ENCODE peak calls at places on chromosome 7, in ten cellular contexts. One of them, this sample, is unnamed.

GRCh38 chr7:7761974-7762769 is 43.8 kb upstream of the RPA3 start:
- DNase-seq in left ventricle myocardium superior: no peak
- DNase-seq in NCI-H82: no peak
- DNase-seq in activated CD4-positive, alpha-beta T cell treated with anti-CD3 and anti-CD28 coated beads, Interleukin-2, amount 10 ng/mL, durations not matched to agents 7 days and 5 days: peak; percentile 55
- DNase-seq in AG09309: no peak
- DNase-seq in stimulated activated CD8-positive, alpha-beta memory T cell treated with anti-CD3 and anti-CD28 coated beads, Interleukin-12 subunit alpha, Interleukin-12 subunit beta, amount 100 ng/mL, for 4 hours: no peak
- DNase-seq in effector memory CD8-positive, alpha-beta T cell: peak; percentile 13
- DNase-seq in activated effector memory CD4-positive, alpha-beta T cell treated with anti-CD3 and anti-CD28 coated beads, Interleukin-2, amount 50 U/mL, for 16 hours: no peak
- DNase-seq in KBM-7: peak; percentile 21
- DNase-seq in sciatic nerve: no peak
- DNase-seq in this sample: no peak

GRCh38 chr7:70016044-70016770 is 417.9 kb downstream of the AUTS2 start:
- DNase-seq in AG09309: peak; percentile 45
- DNase-seq in left ventricle myocardium superior: no peak
- DNase-seq in activated effector memory CD4-positive, alpha-beta T cell treated with anti-CD3 and anti-CD28 coated beads, Interleukin-2, amount 50 U/mL, for 16 hours: no peak
- DNase-seq in effector memory CD8-positive, alpha-beta T cell: no peak
- DNase-seq in activated CD4-positive, alpha-beta T cell treated with anti-CD3 and anti-CD28 coated beads, Interleukin-2, amount 10 ng/mL, durations not matched to agents 7 days and 5 days: no peak
- DNase-seq in stimulated activated CD8-positive, alpha-beta memory T cell treated with anti-CD3 and anti-CD28 coated beads, Interleukin-12 subunit alpha, Interleukin-12 subunit beta, amount 100 ng/mL, for 4 hours: no peak
- DNase-seq in KBM-7: no peak
- DNase-seq in sciatic nerve: no peak
- DNase-seq in NCI-H82: no peak
- DNase-seq in this sample: no peak

GRCh38 chr7:43758029-43758860 is at the start of gene BLVRA:
- DNase-seq in activated effector memory CD4-positive, alpha-beta T cell treated with anti-CD3 and anti-CD28 coated beads, Interleukin-2, amount 50 U/mL, for 16 hours: peak; percentile 90
- DNase-seq in left ventricle myocardium superior: peak; percentile 85
- DNase-seq in effector memory CD8-positive, alpha-beta T cell: peak; percentile 43
- DNase-seq in stimulated activated CD8-positive, alpha-beta memory T cell treated with anti-CD3 and anti-CD28 coated beads, Interleukin-12 subunit alpha, Interleukin-12 subunit beta, amount 100 ng/mL, for 4 hours: peak; percentile 51
- DNase-seq in sciatic nerve: peak; percentile 85
- DNase-seq in activated CD4-positive, alpha-beta T cell treated with anti-CD3 and anti-CD28 coated beads, Interleukin-2, amount 10 ng/mL, durations not matched to agents 7 days and 5 days: peak; percentile 71
- DNase-seq in NCI-H82: peak; percentile 78
- DNase-seq in KBM-7: peak; percentile 28
- DNase-seq in AG09309: no peak
- DNase-seq in this sample: no peak

GRCh38 chr7:44891372-44891771 is 6.0 kb upstream of the PURB start:
- DNase-seq in activated effector memory CD4-positive, alpha-beta T cell treated with anti-CD3 and anti-CD28 coated beads, Interleukin-2, amount 50 U/mL, for 16 hours: no peak
- DNase-seq in effector memory CD8-positive, alpha-beta T cell: peak; percentile 45
- DNase-seq in left ventricle myocardium superior: no peak
- DNase-seq in KBM-7: no peak
- DNase-seq in activated CD4-positive, alpha-beta T cell treated with anti-CD3 and anti-CD28 coated beads, Interleukin-2, amount 10 ng/mL, durations not matched to agents 7 days and 5 days: peak; percentile 56
- DNase-seq in NCI-H82: no peak
- DNase-seq in AG09309: no peak
- DNase-seq in stimulated activated CD8-positive, alpha-beta memory T cell treated with anti-CD3 and anti-CD28 coated beads, Interleukin-12 subunit alpha, Interleukin-12 subunit beta, amount 100 ng/mL, for 4 hours: peak; percentile 13
- DNase-seq in sciatic nerve: no peak
- DNase-seq in this sample: no peak

GRCh38 chr7:138186951-138187351 is 110.7 kb downstream of the AKR1D1 start:
- DNase-seq in effector memory CD8-positive, alpha-beta T cell: no peak
- DNase-seq in NCI-H82: no peak
- DNase-seq in stimulated activated CD8-positive, alpha-beta memory T cell treated with anti-CD3 and anti-CD28 coated beads, Interleukin-12 subunit alpha, Interleukin-12 subunit beta, amount 100 ng/mL, for 4 hours: no peak
- DNase-seq in KBM-7: no peak
- DNase-seq in AG09309: peak; percentile 1
- DNase-seq in activated effector memory CD4-positive, alpha-beta T cell treated with anti-CD3 and anti-CD28 coated beads, Interleukin-2, amount 50 U/mL, for 16 hours: no peak
- DNase-seq in left ventricle myocardium superior: no peak
- DNase-seq in activated CD4-positive, alpha-beta T cell treated with anti-CD3 and anti-CD28 coated beads, Interleukin-2, amount 10 ng/mL, durations not matched to agents 7 days and 5 days: no peak
- DNase-seq in sciatic nerve: no peak
- DNase-seq in this sample: peak; percentile 35

GRCh38 chr7:4000139-4000538 is 682.0 kb upstream of the FOXK1 start:
- DNase-seq in effector memory CD8-positive, alpha-beta T cell: no peak
- DNase-seq in left ventricle myocardium superior: no peak
- DNase-seq in sciatic nerve: no peak
- DNase-seq in NCI-H82: no peak
- DNase-seq in AG09309: no peak
- DNase-seq in KBM-7: no peak
- DNase-seq in activated CD4-positive, alpha-beta T cell treated with anti-CD3 and anti-CD28 coated beads, Interleukin-2, amount 10 ng/mL, durations not matched to agents 7 days and 5 days: no peak
- DNase-seq in activated effector memory CD4-positive, alpha-beta T cell treated with anti-CD3 and anti-CD28 coated beads, Interleukin-2, amount 50 U/mL, for 16 hours: no peak
- DNase-seq in stimulated activated CD8-positive, alpha-beta memory T cell treated with anti-CD3 and anti-CD28 coated beads, Interleukin-12 subunit alpha, Interleukin-12 subunit beta, amount 100 ng/mL, for 4 hours: no peak
- DNase-seq in this sample: peak; percentile 7

GRCh38 chr7:155531686-155532085 is 14.7 kb downstream of the CNPY1 start:
- DNase-seq in activated CD4-positive, alpha-beta T cell treated with anti-CD3 and anti-CD28 coated beads, Interleukin-2, amount 10 ng/mL, durations not matched to agents 7 days and 5 days: no peak
- DNase-seq in AG09309: no peak
- DNase-seq in left ventricle myocardium superior: no peak
- DNase-seq in KBM-7: no peak
- DNase-seq in effector memory CD8-positive, alpha-beta T cell: no peak
- DNase-seq in sciatic nerve: no peak
- DNase-seq in stimulated activated CD8-positive, alpha-beta memory T cell treated with anti-CD3 and anti-CD28 coated beads, Interleukin-12 subunit alpha, Interleukin-12 subunit beta, amount 100 ng/mL, for 4 hours: no peak
- DNase-seq in activated effector memory CD4-positive, alpha-beta T cell treated with anti-CD3 and anti-CD28 coated beads, Interleukin-2, amount 50 U/mL, for 16 hours: peak; percentile 21
- DNase-seq in NCI-H82: peak; percentile 15
- DNase-seq in this sample: peak; percentile 79

GRCh38 chr7:1344981-1345701 is 112.5 kb downstream of the UNCX start:
- DNase-seq in KBM-7: no peak
- DNase-seq in activated CD4-positive, alpha-beta T cell treated with anti-CD3 and anti-CD28 coated beads, Interleukin-2, amount 10 ng/mL, durations not matched to agents 7 days and 5 days: no peak
- DNase-seq in left ventricle myocardium superior: peak; percentile 15
- DNase-seq in sciatic nerve: no peak
- DNase-seq in NCI-H82: no peak
- DNase-seq in AG09309: no peak
- DNase-seq in activated effector memory CD4-positive, alpha-beta T cell treated with anti-CD3 and anti-CD28 coated beads, Interleukin-2, amount 50 U/mL, for 16 hours: no peak
- DNase-seq in stimulated activated CD8-positive, alpha-beta memory T cell treated with anti-CD3 and anti-CD28 coated beads, Interleukin-12 subunit alpha, Interleukin-12 subunit beta, amount 100 ng/mL, for 4 hours: no peak
- DNase-seq in effector memory CD8-positive, alpha-beta T cell: no peak
- DNase-seq in this sample: no peak

GRCh38 chr7:6628045-6628444 is 9.1 kb upstream of the ZNF316 start:
- DNase-seq in activated CD4-positive, alpha-beta T cell treated with anti-CD3 and anti-CD28 coated beads, Interleukin-2, amount 10 ng/mL, durations not matched to agents 7 days and 5 days: no peak
- DNase-seq in AG09309: no peak
- DNase-seq in activated effector memory CD4-positive, alpha-beta T cell treated with anti-CD3 and anti-CD28 coated beads, Interleukin-2, amount 50 U/mL, for 16 hours: no peak
- DNase-seq in left ventricle myocardium superior: no peak
- DNase-seq in sciatic nerve: no peak
- DNase-seq in stimulated activated CD8-positive, alpha-beta memory T cell treated with anti-CD3 and anti-CD28 coated beads, Interleukin-12 subunit alpha, Interleukin-12 subunit beta, amount 100 ng/mL, for 4 hours: no peak
- DNase-seq in NCI-H82: no peak
- DNase-seq in effector memory CD8-positive, alpha-beta T cell: no peak
- DNase-seq in KBM-7: no peak
- DNase-seq in this sample: no peak

GRCh38 chr7:17043012-17043877 is 161.5 kb upstream of the AGR3 start:
- DNase-seq in stimulated activated CD8-positive, alpha-beta memory T cell treated with anti-CD3 and anti-CD28 coated beads, Interleukin-12 subunit alpha, Interleukin-12 subunit beta, amount 100 ng/mL, for 4 hours: no peak
- DNase-seq in KBM-7: no peak
- DNase-seq in activated effector memory CD4-positive, alpha-beta T cell treated with anti-CD3 and anti-CD28 coated beads, Interleukin-2, amount 50 U/mL, for 16 hours: no peak
- DNase-seq in AG09309: no peak
- DNase-seq in activated CD4-positive, alpha-beta T cell treated with anti-CD3 and anti-CD28 coated beads, Interleukin-2, amount 10 ng/mL, durations not matched to agents 7 days and 5 days: no peak
- DNase-seq in effector memory CD8-positive, alpha-beta T cell: no peak
- DNase-seq in NCI-H82: no peak
- DNase-seq in sciatic nerve: no peak
- DNase-seq in left ventricle myocardium superior: no peak
- DNase-seq in this sample: peak; percentile 22

GRCh38 chr7:84117304-84117703 is 77.3 kb downstream of the SEMA3A start:
- DNase-seq in left ventricle myocardium superior: no peak
- DNase-seq in activated effector memory CD4-positive, alpha-beta T cell treated with anti-CD3 and anti-CD28 coated beads, Interleukin-2, amount 50 U/mL, for 16 hours: no peak
- DNase-seq in effector memory CD8-positive, alpha-beta T cell: no peak
- DNase-seq in activated CD4-positive, alpha-beta T cell treated with anti-CD3 and anti-CD28 coated beads, Interleukin-2, amount 10 ng/mL, durations not matched to agents 7 days and 5 days: no peak
- DNase-seq in stimulated activated CD8-positive, alpha-beta memory T cell treated with anti-CD3 and anti-CD28 coated beads, Interleukin-12 subunit alpha, Interleukin-12 subunit beta, amount 100 ng/mL, for 4 hours: no peak
- DNase-seq in AG09309: no peak
- DNase-seq in sciatic nerve: no peak
- DNase-seq in NCI-H82: no peak
- DNase-seq in KBM-7: no peak
- DNase-seq in this sample: no peak

GRCh38 chr7:117009705-117010361 is 56.5 kb downstream of the ST7 start:
- DNase-seq in activated effector memory CD4-positive, alpha-beta T cell treated with anti-CD3 and anti-CD28 coated beads, Interleukin-2, amount 50 U/mL, for 16 hours: no peak
- DNase-seq in activated CD4-positive, alpha-beta T cell treated with anti-CD3 and anti-CD28 coated beads, Interleukin-2, amount 10 ng/mL, durations not matched to agents 7 days and 5 days: peak; percentile 33
- DNase-seq in effector memory CD8-positive, alpha-beta T cell: no peak
- DNase-seq in KBM-7: no peak
- DNase-seq in stimulated activated CD8-positive, alpha-beta memory T cell treated with anti-CD3 and anti-CD28 coated beads, Interleukin-12 subunit alpha, Interleukin-12 subunit beta, amount 100 ng/mL, for 4 hours: no peak
- DNase-seq in left ventricle myocardium superior: no peak
- DNase-seq in sciatic nerve: no peak
- DNase-seq in NCI-H82: no peak
- DNase-seq in AG09309: no peak
- DNase-seq in this sample: no peak

GRCh38 chr7:129101746-129102145 is 42.8 kb upstream of the TSPAN33 start:
- DNase-seq in activated CD4-positive, alpha-beta T cell treated with anti-CD3 and anti-CD28 coated beads, Interleukin-2, amount 10 ng/mL, durations not matched to agents 7 days and 5 days: no peak
- DNase-seq in effector memory CD8-positive, alpha-beta T cell: no peak
- DNase-seq in NCI-H82: no peak
- DNase-seq in left ventricle myocardium superior: no peak
- DNase-seq in stimulated activated CD8-positive, alpha-beta memory T cell treated with anti-CD3 and anti-CD28 coated beads, Interleukin-12 subunit alpha, Interleukin-12 subunit beta, amount 100 ng/mL, for 4 hours: no peak
- DNase-seq in AG09309: no peak
- DNase-seq in sciatic nerve: no peak
- DNase-seq in KBM-7: no peak
- DNase-seq in activated effector memory CD4-positive, alpha-beta T cell treated with anti-CD3 and anti-CD28 coated beads, Interleukin-2, amount 50 U/mL, for 16 hours: no peak
- DNase-seq in this sample: no peak

GRCh38 chr7:132576723-132577089 is 436 bp upstream of the PLXNA4 start:
- DNase-seq in left ventricle myocardium superior: peak; percentile 56
- DNase-seq in effector memory CD8-positive, alpha-beta T cell: no peak
- DNase-seq in activated CD4-positive, alpha-beta T cell treated with anti-CD3 and anti-CD28 coated beads, Interleukin-2, amount 10 ng/mL, durations not matched to agents 7 days and 5 days: no peak
- DNase-seq in AG09309: no peak
- DNase-seq in stimulated activated CD8-positive, alpha-beta memory T cell treated with anti-CD3 and anti-CD28 coated beads, Interleukin-12 subunit alpha, Interleukin-12 subunit beta, amount 100 ng/mL, for 4 hours: no peak
- DNase-seq in activated effector memory CD4-positive, alpha-beta T cell treated with anti-CD3 and anti-CD28 coated beads, Interleukin-2, amount 50 U/mL, for 16 hours: no peak
- DNase-seq in sciatic nerve: no peak
- DNase-seq in NCI-H82: no peak
- DNase-seq in KBM-7: no peak
- DNase-seq in this sample: no peak

GRCh38 chr7:127419196-127419595 is 26.7 kb upstream of the ZNF800 start:
- DNase-seq in KBM-7: no peak
- DNase-seq in AG09309: no peak
- DNase-seq in stimulated activated CD8-positive, alpha-beta memory T cell treated with anti-CD3 and anti-CD28 coated beads, Interleukin-12 subunit alpha, Interleukin-12 subunit beta, amount 100 ng/mL, for 4 hours: no peak
- DNase-seq in sciatic nerve: no peak
- DNase-seq in effector memory CD8-positive, alpha-beta T cell: no peak
- DNase-seq in left ventricle myocardium superior: no peak
- DNase-seq in activated CD4-positive, alpha-beta T cell treated with anti-CD3 and anti-CD28 coated beads, Interleukin-2, amount 10 ng/mL, durations not matched to agents 7 days and 5 days: no peak
- DNase-seq in NCI-H82: no peak
- DNase-seq in activated effector memory CD4-positive, alpha-beta T cell treated with anti-CD3 and anti-CD28 coated beads, Interleukin-2, amount 50 U/mL, for 16 hours: no peak
- DNase-seq in this sample: no peak

GRCh38 chr7:139570119-139570518 is 46.6 kb downstream of the CLEC2L start:
- DNase-seq in activated effector memory CD4-positive, alpha-beta T cell treated with anti-CD3 and anti-CD28 coated beads, Interleukin-2, amount 50 U/mL, for 16 hours: no peak
- DNase-seq in AG09309: no peak
- DNase-seq in left ventricle myocardium superior: no peak
- DNase-seq in effector memory CD8-positive, alpha-beta T cell: no peak
- DNase-seq in NCI-H82: peak; percentile 22
- DNase-seq in sciatic nerve: no peak
- DNase-seq in activated CD4-positive, alpha-beta T cell treated with anti-CD3 and anti-CD28 coated beads, Interleukin-2, amount 10 ng/mL, durations not matched to agents 7 days and 5 days: no peak
- DNase-seq in stimulated activated CD8-positive, alpha-beta memory T cell treated with anti-CD3 and anti-CD28 coated beads, Interleukin-12 subunit alpha, Interleukin-12 subunit beta, amount 100 ng/mL, for 4 hours: no peak
- DNase-seq in KBM-7: no peak
- DNase-seq in this sample: no peak

GRCh38 chr7:29102554-29103151 is 43.7 kb downstream of the CPVL start:
- DNase-seq in effector memory CD8-positive, alpha-beta T cell: peak; percentile 4
- DNase-seq in NCI-H82: peak; percentile 72
- DNase-seq in activated effector memory CD4-positive, alpha-beta T cell treated with anti-CD3 and anti-CD28 coated beads, Interleukin-2, amount 50 U/mL, for 16 hours: no peak
- DNase-seq in KBM-7: peak; percentile 43
- DNase-seq in left ventricle myocardium superior: peak; percentile 64
- DNase-seq in stimulated activated CD8-positive, alpha-beta memory T cell treated with anti-CD3 and anti-CD28 coated beads, Interleukin-12 subunit alpha, Interleukin-12 subunit beta, amount 100 ng/mL, for 4 hours: no peak
- DNase-seq in activated CD4-positive, alpha-beta T cell treated with anti-CD3 and anti-CD28 coated beads, Interleukin-2, amount 10 ng/mL, durations not matched to agents 7 days and 5 days: peak; percentile 55
- DNase-seq in sciatic nerve: peak; percentile 82
- DNase-seq in AG09309: peak; percentile 53
- DNase-seq in this sample: peak; percentile 65

GRCh38 chr7:106418526-106418925 is 133.7 kb upstream of the NAMPT start:
- DNase-seq in activated CD4-positive, alpha-beta T cell treated with anti-CD3 and anti-CD28 coated beads, Interleukin-2, amount 10 ng/mL, durations not matched to agents 7 days and 5 days: no peak
- DNase-seq in AG09309: no peak
- DNase-seq in stimulated activated CD8-positive, alpha-beta memory T cell treated with anti-CD3 and anti-CD28 coated beads, Interleukin-12 subunit alpha, Interleukin-12 subunit beta, amount 100 ng/mL, for 4 hours: no peak
- DNase-seq in left ventricle myocardium superior: no peak
- DNase-seq in sciatic nerve: no peak
- DNase-seq in KBM-7: no peak
- DNase-seq in effector memory CD8-positive, alpha-beta T cell: no peak
- DNase-seq in activated effector memory CD4-positive, alpha-beta T cell treated with anti-CD3 and anti-CD28 coated beads, Interleukin-2, amount 50 U/mL, for 16 hours: no peak
- DNase-seq in NCI-H82: no peak
- DNase-seq in this sample: no peak

GRCh38 chr7:31747553-31747952 is 60.5 kb downstream of the PPP1R17 start:
- DNase-seq in sciatic nerve: no peak
- DNase-seq in activated CD4-positive, alpha-beta T cell treated with anti-CD3 and anti-CD28 coated beads, Interleukin-2, amount 10 ng/mL, durations not matched to agents 7 days and 5 days: no peak
- DNase-seq in effector memory CD8-positive, alpha-beta T cell: no peak
- DNase-seq in KBM-7: no peak
- DNase-seq in activated effector memory CD4-positive, alpha-beta T cell treated with anti-CD3 and anti-CD28 coated beads, Interleukin-2, amount 50 U/mL, for 16 hours: no peak
- DNase-seq in NCI-H82: no peak
- DNase-seq in AG09309: no peak
- DNase-seq in stimulated activated CD8-positive, alpha-beta memory T cell treated with anti-CD3 and anti-CD28 coated beads, Interleukin-12 subunit alpha, Interleukin-12 subunit beta, amount 100 ng/mL, for 4 hours: no peak
- DNase-seq in left ventricle myocardium superior: no peak
- DNase-seq in this sample: no peak

GRCh38 chr7:41709621-41710020 is 6.7 kb upstream of the INHBA start:
- DNase-seq in activated effector memory CD4-positive, alpha-beta T cell treated with anti-CD3 and anti-CD28 coated beads, Interleukin-2, amount 50 U/mL, for 16 hours: no peak
- DNase-seq in activated CD4-positive, alpha-beta T cell treated with anti-CD3 and anti-CD28 coated beads, Interleukin-2, amount 10 ng/mL, durations not matched to agents 7 days and 5 days: no peak
- DNase-seq in sciatic nerve: no peak
- DNase-seq in AG09309: peak; percentile 98
- DNase-seq in left ventricle myocardium superior: no peak
- DNase-seq in KBM-7: no peak
- DNase-seq in NCI-H82: no peak
- DNase-seq in stimulated activated CD8-positive, alpha-beta memory T cell treated with anti-CD3 and anti-CD28 coated beads, Interleukin-12 subunit alpha, Interleukin-12 subunit beta, amount 100 ng/mL, for 4 hours: no peak
- DNase-seq in effector memory CD8-positive, alpha-beta T cell: no peak
- DNase-seq in this sample: no peak

GRCh38 chr7:157235357-157236018 is 96.8 kb downstream of the UBE3C start:
- DNase-seq in NCI-H82: no peak
- DNase-seq in left ventricle myocardium superior: no peak
- DNase-seq in AG09309: no peak
- DNase-seq in activated CD4-positive, alpha-beta T cell treated with anti-CD3 and anti-CD28 coated beads, Interleukin-2, amount 10 ng/mL, durations not matched to agents 7 days and 5 days: no peak
- DNase-seq in effector memory CD8-positive, alpha-beta T cell: no peak
- DNase-seq in activated effector memory CD4-positive, alpha-beta T cell treated with anti-CD3 and anti-CD28 coated beads, Interleukin-2, amount 50 U/mL, for 16 hours: no peak
- DNase-seq in KBM-7: no peak
- DNase-seq in sciatic nerve: no peak
- DNase-seq in stimulated activated CD8-positive, alpha-beta memory T cell treated with anti-CD3 and anti-CD28 coated beads, Interleukin-12 subunit alpha, Interleukin-12 subunit beta, amount 100 ng/mL, for 4 hours: no peak
- DNase-seq in this sample: no peak

GRCh38 chr7:28755255-28755654 is 202.9 kb downstream of the TRIL start:
- DNase-seq in KBM-7: no peak
- DNase-seq in effector memory CD8-positive, alpha-beta T cell: no peak
- DNase-seq in NCI-H82: no peak
- DNase-seq in activated effector memory CD4-positive, alpha-beta T cell treated with anti-CD3 and anti-CD28 coated beads, Interleukin-2, amount 50 U/mL, for 16 hours: no peak
- DNase-seq in left ventricle myocardium superior: no peak
- DNase-seq in stimulated activated CD8-positive, alpha-beta memory T cell treated with anti-CD3 and anti-CD28 coated beads, Interleukin-12 subunit alpha, Interleukin-12 subunit beta, amount 100 ng/mL, for 4 hours: no peak
- DNase-seq in AG09309: peak; percentile 51
- DNase-seq in sciatic nerve: no peak
- DNase-seq in activated CD4-positive, alpha-beta T cell treated with anti-CD3 and anti-CD28 coated beads, Interleukin-2, amount 10 ng/mL, durations not matched to agents 7 days and 5 days: no peak
- DNase-seq in this sample: no peak

GRCh38 chr7:137508437-137509175 is 165.1 kb upstream of the PTN start:
- DNase-seq in effector memory CD8-positive, alpha-beta T cell: no peak
- DNase-seq in stimulated activated CD8-positive, alpha-beta memory T cell treated with anti-CD3 and anti-CD28 coated beads, Interleukin-12 subunit alpha, Interleukin-12 subunit beta, amount 100 ng/mL, for 4 hours: no peak
- DNase-seq in KBM-7: no peak
- DNase-seq in left ventricle myocardium superior: no peak
- DNase-seq in sciatic nerve: no peak
- DNase-seq in activated CD4-positive, alpha-beta T cell treated with anti-CD3 and anti-CD28 coated beads, Interleukin-2, amount 10 ng/mL, durations not matched to agents 7 days and 5 days: no peak
- DNase-seq in activated effector memory CD4-positive, alpha-beta T cell treated with anti-CD3 and anti-CD28 coated beads, Interleukin-2, amount 50 U/mL, for 16 hours: no peak
- DNase-seq in NCI-H82: no peak
- DNase-seq in AG09309: peak; percentile 33
- DNase-seq in this sample: no peak

GRCh38 chr7:76053461-76053860 is 5.6 kb downstream of the MDH2 start:
- DNase-seq in left ventricle myocardium superior: no peak
- DNase-seq in NCI-H82: no peak
- DNase-seq in activated effector memory CD4-positive, alpha-beta T cell treated with anti-CD3 and anti-CD28 coated beads, Interleukin-2, amount 50 U/mL, for 16 hours: no peak
- DNase-seq in AG09309: no peak
- DNase-seq in effector memory CD8-positive, alpha-beta T cell: no peak
- DNase-seq in activated CD4-positive, alpha-beta T cell treated with anti-CD3 and anti-CD28 coated beads, Interleukin-2, amount 10 ng/mL, durations not matched to agents 7 days and 5 days: no peak
- DNase-seq in sciatic nerve: no peak
- DNase-seq in stimulated activated CD8-positive, alpha-beta memory T cell treated with anti-CD3 and anti-CD28 coated beads, Interleukin-12 subunit alpha, Interleukin-12 subunit beta, amount 100 ng/mL, for 4 hours: no peak
- DNase-seq in KBM-7: no peak
- DNase-seq in this sample: no peak

GRCh38 chr7:130207033-130207432 is 627 bp upstream of the SSMEM1 start:
- DNase-seq in sciatic nerve: no peak
- DNase-seq in stimulated activated CD8-positive, alpha-beta memory T cell treated with anti-CD3 and anti-CD28 coated beads, Interleukin-12 subunit alpha, Interleukin-12 subunit beta, amount 100 ng/mL, for 4 hours: no peak
- DNase-seq in left ventricle myocardium superior: no peak
- DNase-seq in NCI-H82: peak; percentile 41
- DNase-seq in AG09309: no peak
- DNase-seq in activated effector memory CD4-positive, alpha-beta T cell treated with anti-CD3 and anti-CD28 coated beads, Interleukin-2, amount 50 U/mL, for 16 hours: no peak
- DNase-seq in activated CD4-positive, alpha-beta T cell treated with anti-CD3 and anti-CD28 coated beads, Interleukin-2, amount 10 ng/mL, durations not matched to agents 7 days and 5 days: no peak
- DNase-seq in KBM-7: no peak
- DNase-seq in effector memory CD8-positive, alpha-beta T cell: no peak
- DNase-seq in this sample: no peak

GRCh38 chr7:47734949-47735291 is 153.0 kb upstream of the TNS3 start:
- DNase-seq in activated effector memory CD4-positive, alpha-beta T cell treated with anti-CD3 and anti-CD28 coated beads, Interleukin-2, amount 50 U/mL, for 16 hours: no peak
- DNase-seq in left ventricle myocardium superior: no peak
- DNase-seq in AG09309: no peak
- DNase-seq in effector memory CD8-positive, alpha-beta T cell: no peak
- DNase-seq in activated CD4-positive, alpha-beta T cell treated with anti-CD3 and anti-CD28 coated beads, Interleukin-2, amount 10 ng/mL, durations not matched to agents 7 days and 5 days: no peak
- DNase-seq in sciatic nerve: no peak
- DNase-seq in KBM-7: no peak
- DNase-seq in NCI-H82: no peak
- DNase-seq in stimulated activated CD8-positive, alpha-beta memory T cell treated with anti-CD3 and anti-CD28 coated beads, Interleukin-12 subunit alpha, Interleukin-12 subunit beta, amount 100 ng/mL, for 4 hours: no peak
- DNase-seq in this sample: no peak

GRCh38 chr7:234712-235553 is 42.6 kb downstream of the FAM20C start:
- DNase-seq in left ventricle myocardium superior: peak; percentile 77
- DNase-seq in activated CD4-positive, alpha-beta T cell treated with anti-CD3 and anti-CD28 coated beads, Interleukin-2, amount 10 ng/mL, durations not matched to agents 7 days and 5 days: no peak
- DNase-seq in effector memory CD8-positive, alpha-beta T cell: no peak
- DNase-seq in sciatic nerve: no peak
- DNase-seq in KBM-7: no peak
- DNase-seq in activated effector memory CD4-positive, alpha-beta T cell treated with anti-CD3 and anti-CD28 coated beads, Interleukin-2, amount 50 U/mL, for 16 hours: no peak
- DNase-seq in NCI-H82: no peak
- DNase-seq in stimulated activated CD8-positive, alpha-beta memory T cell treated with anti-CD3 and anti-CD28 coated beads, Interleukin-12 subunit alpha, Interleukin-12 subunit beta, amount 100 ng/mL, for 4 hours: no peak
- DNase-seq in AG09309: no peak
- DNase-seq in this sample: no peak

GRCh38 chr7:28533731-28534531 is 121.6 kb downstream of the CREB5 start:
- DNase-seq in activated CD4-positive, alpha-beta T cell treated with anti-CD3 and anti-CD28 coated beads, Interleukin-2, amount 10 ng/mL, durations not matched to agents 7 days and 5 days: no peak
- DNase-seq in activated effector memory CD4-positive, alpha-beta T cell treated with anti-CD3 and anti-CD28 coated beads, Interleukin-2, amount 50 U/mL, for 16 hours: no peak
- DNase-seq in NCI-H82: no peak
- DNase-seq in effector memory CD8-positive, alpha-beta T cell: no peak
- DNase-seq in stimulated activated CD8-positive, alpha-beta memory T cell treated with anti-CD3 and anti-CD28 coated beads, Interleukin-12 subunit alpha, Interleukin-12 subunit beta, amount 100 ng/mL, for 4 hours: no peak
- DNase-seq in left ventricle myocardium superior: peak; percentile 62
- DNase-seq in AG09309: no peak
- DNase-seq in sciatic nerve: peak; percentile 66
- DNase-seq in KBM-7: no peak
- DNase-seq in this sample: no peak

This sample was measured in HT-29.